ENCODE peak calls at places on chromosome 15, in seven cellular contexts. One of them, this sample, is unnamed.

GRCh38 chr15:40722934-40723333 is 28.0 kb downstream of the RAD51 start:
- DNase-seq in CD4-positive, alpha-beta T cell: no peak
- DNase-seq in H1: no peak
- DNase-seq in uterus: no peak
- DNase-seq in retinal pigment epithelial cell: no peak
- DNase-seq in breast epithelium: no peak
- DNase-seq in adrenal gland: no peak
- DNase-seq in this sample: no peak

GRCh38 chr15:41794081-41794480 is 19.8 kb downstream of the MAPKBP1 start:
- DNase-seq in adrenal gland: no peak
- DNase-seq in breast epithelium: no peak
- DNase-seq in CD4-positive, alpha-beta T cell: no peak
- DNase-seq in H1: no peak
- DNase-seq in uterus: no peak
- DNase-seq in retinal pigment epithelial cell: no peak
- DNase-seq in this sample: no peak

GRCh38 chr15:32733276-32733675 is 15.5 kb downstream of the GREM1 start:
- DNase-seq in H1: no peak
- DNase-seq in breast epithelium: no peak
- DNase-seq in adrenal gland: no peak
- DNase-seq in uterus: no peak
- DNase-seq in CD4-positive, alpha-beta T cell: no peak
- DNase-seq in retinal pigment epithelial cell: no peak
- DNase-seq in this sample: no peak

GRCh38 chr15:45026646-45027045 is 3.7 kb downstream of the SORD start:
- DNase-seq in adrenal gland: no peak
- DNase-seq in CD4-positive, alpha-beta T cell: no peak
- DNase-seq in retinal pigment epithelial cell: no peak
- DNase-seq in H1: no peak
- DNase-seq in uterus: no peak
- DNase-seq in breast epithelium: no peak
- DNase-seq in this sample: no peak

GRCh38 chr15:55695432-55695831 is 47.5 kb downstream of the PRTG start:
- DNase-seq in adrenal gland: no peak
- DNase-seq in CD4-positive, alpha-beta T cell: no peak
- DNase-seq in H1: no peak
- DNase-seq in uterus: no peak
- DNase-seq in breast epithelium: no peak
- DNase-seq in retinal pigment epithelial cell: no peak
- DNase-seq in this sample: no peak

GRCh38 chr15:25171111-25171811 is 216.5 kb downstream of the SNRPN start:
- DNase-seq in retinal pigment epithelial cell: no peak
- DNase-seq in H1: no peak
- DNase-seq in uterus: peak; percentile 7
- DNase-seq in breast epithelium: peak; percentile 24
- DNase-seq in CD4-positive, alpha-beta T cell: no peak
- DNase-seq in adrenal gland: peak; percentile 38
- DNase-seq in this sample: peak; percentile 44

GRCh38 chr15:96340611-96341464 is 10.3 kb downstream of the NR2F2 start:
- DNase-seq in CD4-positive, alpha-beta T cell: no peak
- DNase-seq in H1: no peak
- DNase-seq in uterus: peak; percentile 55
- DNase-seq in breast epithelium: no peak
- DNase-seq in adrenal gland: peak; percentile 67
- DNase-seq in retinal pigment epithelial cell: no peak
- DNase-seq in this sample: no peak

GRCh38 chr15:100714749-100715342 is 112.5 kb downstream of the ASB7 start:
- DNase-seq in adrenal gland: peak; percentile 42
- DNase-seq in CD4-positive, alpha-beta T cell: no peak
- DNase-seq in breast epithelium: peak; percentile 48
- DNase-seq in H1: no peak
- DNase-seq in uterus: peak; percentile 11
- DNase-seq in retinal pigment epithelial cell: no peak
- DNase-seq in this sample: no peak

GRCh38 chr15:95734422-95735316 is 595.8 kb upstream of the NR2F2 start:
- DNase-seq in uterus: no peak
- DNase-seq in H1: no peak
- DNase-seq in breast epithelium: no peak
- DNase-seq in CD4-positive, alpha-beta T cell: no peak
- DNase-seq in retinal pigment epithelial cell: peak; percentile 38
- DNase-seq in adrenal gland: no peak
- DNase-seq in this sample: no peak

GRCh38 chr15:60243769-60244168 is 154.0 kb downstream of the ANXA2 start:
- DNase-seq in uterus: no peak
- DNase-seq in H1: no peak
- DNase-seq in adrenal gland: no peak
- DNase-seq in retinal pigment epithelial cell: no peak
- DNase-seq in CD4-positive, alpha-beta T cell: no peak
- DNase-seq in breast epithelium: no peak
- DNase-seq in this sample: no peak

GRCh38 chr15:81400640-81401236 is 26.7 kb upstream of the TMC3 start:
- DNase-seq in adrenal gland: no peak
- DNase-seq in H1: no peak
- DNase-seq in uterus: no peak
- DNase-seq in breast epithelium: no peak
- DNase-seq in CD4-positive, alpha-beta T cell: no peak
- DNase-seq in retinal pigment epithelial cell: peak; percentile 18
- DNase-seq in this sample: no peak

GRCh38 chr15:50415752-50416404 is 8.3 kb upstream of the USP8 start:
- DNase-seq in CD4-positive, alpha-beta T cell: no peak
- DNase-seq in H1: no peak
- DNase-seq in uterus: no peak
- DNase-seq in adrenal gland: no peak
- DNase-seq in breast epithelium: no peak
- DNase-seq in retinal pigment epithelial cell: no peak
- DNase-seq in this sample: no peak

GRCh38 chr15:52069559-52069958 is 43.0 kb downstream of the BCL2L10 start:
- DNase-seq in uterus: no peak
- DNase-seq in CD4-positive, alpha-beta T cell: no peak
- DNase-seq in breast epithelium: no peak
- DNase-seq in adrenal gland: no peak
- DNase-seq in H1: no peak
- DNase-seq in retinal pigment epithelial cell: no peak
- DNase-seq in this sample: no peak

GRCh38 chr15:25849431-25849921 is 13.7 kb downstream of the ATP10A start:
- DNase-seq in adrenal gland: peak; percentile 67
- DNase-seq in retinal pigment epithelial cell: peak; percentile 63
- DNase-seq in CD4-positive, alpha-beta T cell: no peak
- DNase-seq in uterus: no peak
- DNase-seq in breast epithelium: no peak
- DNase-seq in H1: no peak
- DNase-seq in this sample: no peak

GRCh38 chr15:66078196-66078928 is 175.2 kb downstream of the MEGF11 start:
- DNase-seq in CD4-positive, alpha-beta T cell: no peak
- DNase-seq in uterus: no peak
- DNase-seq in retinal pigment epithelial cell: no peak
- DNase-seq in breast epithelium: no peak
- DNase-seq in H1: no peak
- DNase-seq in adrenal gland: no peak
- DNase-seq in this sample: no peak

GRCh38 chr15:81085213-81085612 is 48.9 kb upstream of the CFAP161 start:
- DNase-seq in breast epithelium: no peak
- DNase-seq in adrenal gland: no peak
- DNase-seq in retinal pigment epithelial cell: no peak
- DNase-seq in H1: no peak
- DNase-seq in CD4-positive, alpha-beta T cell: no peak
- DNase-seq in uterus: no peak
- DNase-seq in this sample: no peak

GRCh38 chr15:90818251-90819210 is 49.9 kb upstream of the FURIN start:
- DNase-seq in CD4-positive, alpha-beta T cell: no peak
- DNase-seq in H1: no peak
- DNase-seq in uterus: no peak
- DNase-seq in retinal pigment epithelial cell: no peak
- DNase-seq in breast epithelium: no peak
- DNase-seq in adrenal gland: peak; percentile 51
- DNase-seq in this sample: no peak
- TF ChIP-seq CTCF in CD4-positive, alpha-beta T cell: peak; percentile 22
- TF ChIP-seq CTCF in H1: peak; percentile 65
- TF ChIP-seq CTCF in uterus: no peak
- TF ChIP-seq CTCF in retinal pigment epithelial cell: no peak
- TF ChIP-seq CTCF in breast epithelium: no peak
- TF ChIP-seq CTCF in adrenal gland: no peak
- TF ChIP-seq CTCF in this sample: peak; percentile 60

GRCh38 chr15:69064649-69065048 is 50.2 kb downstream of the NOX5 start:
- DNase-seq in retinal pigment epithelial cell: no peak
- DNase-seq in uterus: no peak
- DNase-seq in adrenal gland: no peak
- DNase-seq in H1: no peak
- DNase-seq in CD4-positive, alpha-beta T cell: no peak
- DNase-seq in breast epithelium: no peak
- DNase-seq in this sample: no peak
- TF ChIP-seq CTCF in retinal pigment epithelial cell: peak; percentile 17
- TF ChIP-seq CTCF in uterus: no peak
- TF ChIP-seq CTCF in adrenal gland: no peak
- TF ChIP-seq CTCF in H1: peak; percentile 68
- TF ChIP-seq CTCF in CD4-positive, alpha-beta T cell: no peak
- TF ChIP-seq CTCF in breast epithelium: no peak
- TF ChIP-seq CTCF in this sample: no peak

DNA sequence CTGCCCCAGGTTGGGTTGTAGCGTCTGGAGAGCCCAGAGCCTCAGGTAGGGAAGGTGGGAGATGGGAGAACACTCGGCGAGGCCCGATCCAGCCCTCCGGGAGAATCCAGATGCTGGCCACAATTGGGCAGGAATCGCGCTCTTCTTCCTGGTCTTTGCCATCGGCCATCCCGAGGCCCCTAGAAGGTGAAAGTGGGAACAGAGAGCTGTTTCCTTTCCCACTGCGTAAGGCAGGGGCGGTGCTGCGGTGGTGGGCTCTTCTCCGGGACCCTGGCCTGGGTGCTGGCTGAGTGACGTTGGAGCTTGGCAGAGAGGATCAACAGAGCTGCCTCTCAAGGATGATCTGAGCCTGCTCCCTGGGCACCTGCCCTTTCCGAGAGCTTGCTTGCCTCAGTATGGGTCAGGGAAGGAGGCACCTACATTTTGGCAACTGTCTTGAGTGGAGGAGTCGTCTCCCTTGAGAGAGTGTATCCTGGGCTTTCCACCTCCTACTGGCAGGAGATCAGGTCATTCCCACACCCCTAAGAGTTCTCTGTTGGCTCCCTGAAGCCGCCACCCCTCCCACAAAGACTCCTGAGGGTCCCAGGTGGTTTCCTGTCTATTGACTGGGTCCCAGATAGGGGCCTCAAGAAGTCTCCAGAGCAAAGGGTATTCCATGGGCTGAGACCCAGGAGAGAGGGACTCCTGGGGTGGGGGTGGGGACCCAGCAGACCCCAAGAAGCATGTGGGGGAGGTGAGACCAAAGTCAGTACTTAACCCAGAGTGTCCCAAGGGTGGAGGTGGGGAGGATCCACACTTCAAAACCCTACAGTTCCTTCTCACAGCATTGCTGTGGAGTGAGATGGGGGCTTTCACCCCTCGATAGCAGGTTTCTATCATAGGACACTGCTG is 1.6 kb downstream of the C15orf39 start:
- DNase-seq in adrenal gland: no peak
- DNase-seq in CD4-positive, alpha-beta T cell: no peak
- DNase-seq in H1: no peak
- DNase-seq in retinal pigment epithelial cell: no peak
- DNase-seq in uterus: peak; percentile 31
- DNase-seq in breast epithelium: no peak
- DNase-seq in this sample: no peak
- TF ChIP-seq CTCF in adrenal gland: no peak
- TF ChIP-seq CTCF in CD4-positive, alpha-beta T cell: no peak
- TF ChIP-seq CTCF in H1: no peak
- TF ChIP-seq CTCF in retinal pigment epithelial cell: no peak
- TF ChIP-seq CTCF in uterus: no peak
- TF ChIP-seq CTCF in breast epithelium: no peak
- TF ChIP-seq CTCF in this sample: no peak

DNA sequence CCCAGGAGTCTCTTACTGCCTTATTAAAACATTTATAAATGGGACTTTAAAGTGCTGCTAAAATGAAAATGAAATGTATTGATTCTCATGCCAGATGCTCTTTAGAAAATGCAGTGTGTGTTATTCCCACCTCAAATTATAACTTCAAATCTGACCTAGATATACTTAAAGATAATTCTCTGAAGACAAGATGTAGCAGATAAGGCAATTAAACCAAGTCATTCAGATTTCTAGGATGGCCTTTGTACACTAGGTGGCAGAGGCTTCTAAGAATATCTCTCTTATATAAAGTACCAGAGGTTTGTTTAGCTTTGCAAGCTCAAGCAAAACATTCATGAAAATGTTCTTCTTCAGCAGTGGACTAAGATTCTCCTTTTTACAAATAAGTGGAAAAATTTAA is 26.9 kb upstream of the GOLGA8B start:
- DNase-seq in CD4-positive, alpha-beta T cell: no peak
- DNase-seq in retinal pigment epithelial cell: no peak
- DNase-seq in H1: no peak
- DNase-seq in breast epithelium: no peak
- DNase-seq in uterus: no peak
- DNase-seq in adrenal gland: no peak
- DNase-seq in this sample: no peak
- TF ChIP-seq CTCF in CD4-positive, alpha-beta T cell: no peak
- TF ChIP-seq CTCF in retinal pigment epithelial cell: peak; percentile 53
- TF ChIP-seq CTCF in H1: no peak
- TF ChIP-seq CTCF in breast epithelium: no peak
- TF ChIP-seq CTCF in uterus: no peak
- TF ChIP-seq CTCF in adrenal gland: peak; percentile 17
- TF ChIP-seq CTCF in this sample: no peak

GRCh38 chr15:56820333-56820732 is 87.0 kb upstream of the ZNF280D start:
- DNase-seq in adrenal gland: no peak
- DNase-seq in retinal pigment epithelial cell: no peak
- DNase-seq in breast epithelium: no peak
- DNase-seq in uterus: no peak
- DNase-seq in H1: no peak
- DNase-seq in CD4-positive, alpha-beta T cell: no peak
- DNase-seq in this sample: no peak

GRCh38 chr15:56814429-56814828 is 81.1 kb upstream of the ZNF280D start:
- DNase-seq in adrenal gland: no peak
- DNase-seq in breast epithelium: no peak
- DNase-seq in retinal pigment epithelial cell: no peak
- DNase-seq in CD4-positive, alpha-beta T cell: no peak
- DNase-seq in uterus: no peak
- DNase-seq in H1: no peak
- DNase-seq in this sample: no peak

GRCh38 chr15:56815247-56815646 is 81.9 kb upstream of the ZNF280D start:
- DNase-seq in retinal pigment epithelial cell: peak; percentile 99
- DNase-seq in H1: no peak
- DNase-seq in adrenal gland: no peak
- DNase-seq in uterus: no peak
- DNase-seq in breast epithelium: no peak
- DNase-seq in CD4-positive, alpha-beta T cell: no peak
- DNase-seq in this sample: no peak

GRCh38 chr15:56817690-56818089 is 84.4 kb upstream of the ZNF280D start:
- DNase-seq in breast epithelium: no peak
- DNase-seq in retinal pigment epithelial cell: peak; percentile 68
- DNase-seq in adrenal gland: no peak
- DNase-seq in CD4-positive, alpha-beta T cell: no peak
- DNase-seq in H1: no peak
- DNase-seq in uterus: no peak
- DNase-seq in this sample: no peak

DNA sequence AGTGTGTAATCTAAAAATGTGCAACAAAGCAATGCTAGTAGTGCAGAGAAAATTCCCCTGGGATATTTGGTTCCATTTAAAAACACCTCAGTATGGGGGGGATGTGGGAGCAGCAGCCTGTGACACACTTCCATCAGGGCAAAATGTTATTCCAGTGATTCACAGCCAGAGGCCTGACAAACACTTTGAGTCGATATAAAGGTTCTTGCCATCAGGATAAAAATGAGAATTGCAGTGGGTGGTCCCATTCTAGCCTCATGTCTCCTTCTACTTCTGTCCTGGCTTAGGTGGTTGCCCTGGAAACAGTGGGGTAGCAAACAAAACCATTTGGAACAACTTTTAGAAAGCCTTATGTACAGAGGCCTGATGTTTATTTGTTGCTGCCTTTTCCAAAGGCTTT is 84.0 kb upstream of the ZNF280D start:
- DNase-seq in breast epithelium: no peak
- DNase-seq in adrenal gland: no peak
- DNase-seq in CD4-positive, alpha-beta T cell: no peak
- DNase-seq in H1: no peak
- DNase-seq in retinal pigment epithelial cell: peak; percentile 66
- DNase-seq in uterus: no peak
- DNase-seq in this sample: no peak
- TF ChIP-seq CTCF in breast epithelium: no peak
- TF ChIP-seq CTCF in adrenal gland: no peak
- TF ChIP-seq CTCF in CD4-positive, alpha-beta T cell: no peak
- TF ChIP-seq CTCF in H1: no peak
- TF ChIP-seq CTCF in retinal pigment epithelial cell: no peak
- TF ChIP-seq CTCF in uterus: no peak
- TF ChIP-seq CTCF in this sample: no peak